ENCODE peak calls at places on chromosomes 16 and 17, in four cellular contexts. One of them, this sample, is unnamed.

GRCh38 chr17:32732296-32732642 is 144.7 kb downstream of the MYO1D start:
- DNase-seq in stomach: no peak
- DNase-seq in neural progenitor cell: no peak
- DNase-seq in IMR-90: no peak
- DNase-seq in this sample: no peak

GRCh38 chr17:21098934-21099687 is 27.7 kb upstream of the DHRS7B start:
- DNase-seq in stomach: peak; percentile 62
- DNase-seq in neural progenitor cell: peak; percentile 95
- DNase-seq in IMR-90: peak; percentile 62
- DNase-seq in this sample: peak; percentile 55

GRCh38 chr17:61837175-61838051 is 25.9 kb downstream of the BRIP1 start:
- DNase-seq in stomach: peak; percentile 65
- DNase-seq in neural progenitor cell: peak; percentile 74
- DNase-seq in IMR-90: peak; percentile 81
- DNase-seq in this sample: peak; percentile 12

GRCh38 chr16:22336581-22336980 is 37.8 kb downstream of the CDR2 start:
- DNase-seq in stomach: no peak
- DNase-seq in neural progenitor cell: no peak
- DNase-seq in IMR-90: no peak
- DNase-seq in this sample: no peak

GRCh38 chr17:65018612-65019290 is 37.8 kb downstream of the GNA13 start:
- DNase-seq in stomach: no peak
- DNase-seq in neural progenitor cell: peak; percentile 9
- DNase-seq in IMR-90: peak; percentile 39
- DNase-seq in this sample: no peak

GRCh38 chr17:78316867-78317816 is 42.7 kb downstream of the SOCS3 start:
- DNase-seq in stomach: peak; percentile 65
- DNase-seq in neural progenitor cell: peak; percentile 53
- DNase-seq in IMR-90: peak; percentile 71
- DNase-seq in this sample: no peak

GRCh38 chr16:20740007-20740883 is 1.4 kb downstream of the THUMPD1 start:
- DNase-seq in stomach: no peak
- DNase-seq in neural progenitor cell: no peak
- DNase-seq in IMR-90: no peak
- DNase-seq in this sample: no peak

GRCh38 chr16:51524555-51525373 is 373.7 kb upstream of the SALL1 start:
- DNase-seq in stomach: no peak
- DNase-seq in neural progenitor cell: no peak
- DNase-seq in IMR-90: peak; percentile 75
- DNase-seq in this sample: no peak

GRCh38 chr16:68298907-68299515 is 11.7 kb downstream of the SLC7A6OS start:
- DNase-seq in stomach: peak; percentile 38
- DNase-seq in neural progenitor cell: peak; percentile 63
- DNase-seq in IMR-90: peak; percentile 77
- DNase-seq in this sample: no peak

GRCh38 chr16:804193-805048 is 3.9 kb upstream of the GNG13 start:
- DNase-seq in stomach: no peak
- DNase-seq in neural progenitor cell: no peak
- DNase-seq in IMR-90: no peak
- DNase-seq in this sample: no peak

GRCh38 chr16:4358831-4359561 is 7.9 kb upstream of the PAM16 start:
- DNase-seq in stomach: peak; percentile 76
- DNase-seq in neural progenitor cell: peak; percentile 88
- DNase-seq in IMR-90: no peak
- DNase-seq in this sample: no peak

GRCh38 chr17:55513885-55514590 is 2.8 kb upstream of the SMIM36 start:
- DNase-seq in stomach: peak; percentile 76
- DNase-seq in neural progenitor cell: peak; percentile 76
- DNase-seq in IMR-90: peak; percentile 55
- DNase-seq in this sample: peak; percentile 58

GRCh38 chr17:56543280-56543679 is 50.2 kb upstream of the NOG start:
- DNase-seq in stomach: no peak
- DNase-seq in neural progenitor cell: peak; percentile 40
- DNase-seq in IMR-90: no peak
- DNase-seq in this sample: no peak

GRCh38 chr17:1934901-1935300 is 90.2 kb downstream of the RTN4RL1 start:
- DNase-seq in stomach: no peak
- DNase-seq in neural progenitor cell: no peak
- DNase-seq in IMR-90: no peak
- DNase-seq in this sample: no peak

GRCh38 chr17:78707016-78707415 is 75.1 kb downstream of the CYTH1 start:
- DNase-seq in stomach: no peak
- DNase-seq in neural progenitor cell: no peak
- DNase-seq in IMR-90: no peak
- DNase-seq in this sample: no peak

GRCh38 chr16:57194512-57194911 is 8.4 kb downstream of the RSPRY1 start:
- DNase-seq in stomach: no peak
- DNase-seq in neural progenitor cell: no peak
- DNase-seq in IMR-90: peak; percentile 94
- DNase-seq in this sample: peak; percentile 89

GRCh38 chr17:10198509-10199249 is at the start of gene GAS7:
- DNase-seq in stomach: peak; percentile 38
- DNase-seq in neural progenitor cell: peak; percentile 91
- DNase-seq in IMR-90: peak; percentile 26
- DNase-seq in this sample: no peak

GRCh38 chr17:77388384-77389306 is 247.9 kb downstream of the SEC14L1 start:
- DNase-seq in stomach: no peak
- DNase-seq in neural progenitor cell: no peak
- DNase-seq in IMR-90: no peak
- DNase-seq in this sample: no peak

GRCh38 chr16:77723108-77723514 is 797 bp downstream of the NUDT7 start:
- DNase-seq in stomach: no peak
- DNase-seq in neural progenitor cell: no peak
- DNase-seq in IMR-90: peak; percentile 72
- DNase-seq in this sample: no peak

GRCh38 chr17:15479697-15480096 is 12.3 kb upstream of the CDRT4 start:
- DNase-seq in stomach: no peak
- DNase-seq in neural progenitor cell: no peak
- DNase-seq in IMR-90: peak; percentile 41
- DNase-seq in this sample: no peak

GRCh38 chr16:12255473-12255872 is 278.9 kb downstream of the SNX29 start:
- DNase-seq in stomach: no peak
- DNase-seq in neural progenitor cell: no peak
- DNase-seq in IMR-90: peak; percentile 44
- DNase-seq in this sample: no peak

GRCh38 chr17:48555183-48555615 is 10.3 kb upstream of the HOXB2 start:
- DNase-seq in stomach: no peak
- DNase-seq in neural progenitor cell: no peak
- DNase-seq in IMR-90: peak; percentile 99
- DNase-seq in this sample: no peak
- H3K4me3 ChIP-seq in stomach: peak overlapping the region; percentile 37
- H3K4me3 ChIP-seq in neural progenitor cell: no peak overlapping the region
- H3K4me3 ChIP-seq in IMR-90: peak overlapping the region; percentile 48
- H3K4me3 ChIP-seq in this sample: peak overlapping the region; percentile 52

GRCh38 chr17:34361478-34362061 is 1.5 kb downstream of the CCL1 start:
- DNase-seq in stomach: peak; percentile 83
- DNase-seq in neural progenitor cell: peak; percentile 95
- DNase-seq in IMR-90: peak; percentile 86
- DNase-seq in this sample: peak; percentile 78
- H3K36me3 ChIP-seq in stomach: no peaks in the 10 kb centered on the region
- H3K36me3 ChIP-seq in neural progenitor cell: no peaks in the 10 kb centered on the region
- H3K36me3 ChIP-seq in IMR-90: no peaks in the 10 kb centered on the region
- H3K36me3 ChIP-seq in this sample: no peaks in the 10 kb centered on the region

DNA sequence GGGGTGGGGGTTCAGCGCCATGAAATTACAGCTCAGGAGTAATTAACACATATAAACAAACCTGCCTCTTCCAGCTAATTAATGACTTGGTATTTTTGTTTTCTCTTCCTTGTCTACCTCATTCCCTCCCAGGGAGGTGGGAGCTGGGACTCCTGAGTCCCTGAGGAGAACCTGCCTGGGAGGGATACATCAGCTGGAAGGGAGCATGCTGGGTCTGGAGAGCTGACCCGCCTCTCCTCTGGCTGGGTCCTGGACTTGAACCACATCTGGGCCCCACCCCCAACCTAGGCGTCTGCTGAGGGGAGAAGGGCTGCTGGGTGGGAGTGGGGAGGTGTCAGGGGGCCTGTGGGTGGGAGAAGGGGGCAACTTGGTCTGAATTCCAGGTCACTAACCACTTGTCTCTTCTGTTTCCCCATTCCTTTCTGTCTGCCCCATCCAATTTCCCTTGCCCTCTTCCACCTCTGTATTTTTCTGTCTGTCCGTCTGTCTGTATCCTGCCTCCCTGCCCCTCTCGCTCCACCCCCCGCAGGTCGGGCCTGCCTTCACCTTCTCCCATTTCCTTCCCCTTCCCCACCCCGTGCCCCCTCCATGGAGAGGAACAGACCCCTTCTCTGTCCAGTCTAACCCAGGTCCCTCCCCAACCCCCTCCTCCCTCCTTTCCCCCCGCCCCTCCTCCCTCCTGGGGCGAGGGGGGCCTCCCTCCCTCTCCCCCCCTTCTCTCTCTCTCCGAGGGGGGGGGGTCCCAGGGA is at the start of gene NLGN2:
- DNase-seq in stomach: no peak
- DNase-seq in neural progenitor cell: no peak
- DNase-seq in IMR-90: no peak
- DNase-seq in this sample: no peak
- H3K27ac ChIP-seq in stomach: no peak within 1 kb of the TSS
- H3K27ac ChIP-seq in neural progenitor cell: no peak within 1 kb of the TSS
- H3K27ac ChIP-seq in IMR-90: no peak within 1 kb of the TSS
- H3K27ac ChIP-seq in this sample: no peak within 1 kb of the TSS

GRCh38 chr17:74083321-74083720 is 120.2 kb upstream of the RPL38 start:
- DNase-seq in stomach: no peak
- DNase-seq in neural progenitor cell: no peak
- DNase-seq in IMR-90: no peak
- DNase-seq in this sample: no peak

GRCh38 chr17:74089869-74090464 is 113.5 kb upstream of the RPL38 start:
- DNase-seq in stomach: peak; percentile 52
- DNase-seq in neural progenitor cell: peak; percentile 78
- DNase-seq in IMR-90: no peak
- DNase-seq in this sample: peak; percentile 35

GRCh38 chr17:74080936-74081335 is 122.5 kb upstream of the RPL38 start:
- DNase-seq in stomach: no peak
- DNase-seq in neural progenitor cell: no peak
- DNase-seq in IMR-90: no peak
- DNase-seq in this sample: no peak

GRCh38 chr17:74086992-74087391 is 116.5 kb upstream of the RPL38 start:
- DNase-seq in stomach: no peak
- DNase-seq in neural progenitor cell: no peak
- DNase-seq in IMR-90: no peak
- DNase-seq in this sample: no peak

DNA sequence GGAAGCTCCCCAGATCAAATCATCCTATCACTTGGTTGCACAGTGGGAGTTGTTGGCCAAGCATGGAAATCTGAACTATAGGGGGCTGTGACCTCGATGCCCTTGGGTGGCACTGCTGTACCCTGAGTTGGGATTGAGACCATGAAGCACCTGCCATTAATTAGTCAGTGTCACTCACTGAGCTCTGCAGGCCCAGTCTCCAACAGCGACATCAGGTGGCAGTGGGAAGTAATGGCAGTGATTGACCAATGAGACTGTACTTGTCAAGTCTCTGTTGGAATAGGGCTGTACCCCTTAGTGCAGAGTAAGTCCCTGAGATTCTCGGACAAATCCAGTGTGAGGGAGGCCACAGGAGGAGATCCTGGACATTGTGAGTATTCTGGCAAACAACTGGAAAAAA is 118.0 kb upstream of the RPL38 start:
- DNase-seq in stomach: no peak
- DNase-seq in neural progenitor cell: no peak
- DNase-seq in IMR-90: no peak
- DNase-seq in this sample: no peak
- H3K4me3 ChIP-seq in stomach: no peak overlapping the region
- H3K4me3 ChIP-seq in neural progenitor cell: no peak overlapping the region
- H3K4me3 ChIP-seq in IMR-90: no peak overlapping the region
- H3K4me3 ChIP-seq in this sample: no peak overlapping the region

GRCh38 chr16:48916566-48916965 is 306.6 kb upstream of the N4BP1 start:
- DNase-seq in stomach: no peak
- DNase-seq in neural progenitor cell: no peak
- DNase-seq in IMR-90: no peak
- DNase-seq in this sample: no peak

GRCh38 chr16:48913384-48913783 is 303.4 kb upstream of the N4BP1 start:
- DNase-seq in stomach: no peak
- DNase-seq in neural progenitor cell: no peak
- DNase-seq in IMR-90: no peak
- DNase-seq in this sample: no peak

GRCh38 chr16:48914070-48914469 is 304.1 kb upstream of the N4BP1 start:
- DNase-seq in stomach: no peak
- DNase-seq in neural progenitor cell: peak; percentile 61
- DNase-seq in IMR-90: no peak
- DNase-seq in this sample: no peak

GRCh38 chr16:48919791-48920190 is 309.8 kb upstream of the N4BP1 start:
- DNase-seq in stomach: no peak
- DNase-seq in neural progenitor cell: no peak
- DNase-seq in IMR-90: no peak
- DNase-seq in this sample: no peak

GRCh38 chr16:48918520-48919258 is 308.7 kb upstream of the N4BP1 start:
- DNase-seq in stomach: no peak
- DNase-seq in neural progenitor cell: no peak
- DNase-seq in IMR-90: no peak
- DNase-seq in this sample: no peak
- H3K36me3 ChIP-seq in stomach: no peaks in the 10 kb centered on the region
- H3K36me3 ChIP-seq in neural progenitor cell: no peaks in the 10 kb centered on the region
- H3K36me3 ChIP-seq in IMR-90: no peaks in the 10 kb centered on the region
- H3K36me3 ChIP-seq in this sample: no peaks in the 10 kb centered on the region

GRCh38 chr17:5510776-5511175 is 24.4 kb downstream of the MIS12 start:
- DNase-seq in stomach: no peak
- DNase-seq in neural progenitor cell: no peak
- DNase-seq in IMR-90: no peak
- DNase-seq in this sample: no peak

GRCh38 chr17:5513610-5514009 is 27.2 kb downstream of the MIS12 start:
- DNase-seq in stomach: no peak
- DNase-seq in neural progenitor cell: no peak
- DNase-seq in IMR-90: no peak
- DNase-seq in this sample: no peak

GRCh38 chr17:5509482-5509881 is 23.1 kb downstream of the MIS12 start:
- DNase-seq in stomach: no peak
- DNase-seq in neural progenitor cell: no peak
- DNase-seq in IMR-90: peak; percentile 92
- DNase-seq in this sample: no peak

GRCh38 chr17:5506307-5506706 is 19.9 kb downstream of the MIS12 start:
- DNase-seq in stomach: no peak
- DNase-seq in neural progenitor cell: no peak
- DNase-seq in IMR-90: no peak
- DNase-seq in this sample: no peak

GRCh38 chr17:5508855-5509254 is 22.5 kb downstream of the MIS12 start:
- DNase-seq in stomach: no peak
- DNase-seq in neural progenitor cell: peak; percentile 86
- DNase-seq in IMR-90: peak; percentile 79
- DNase-seq in this sample: no peak
- H3K27ac ChIP-seq in stomach: no peak overlapping the region
- H3K27ac ChIP-seq in neural progenitor cell: no peak overlapping the region
- H3K27ac ChIP-seq in IMR-90: peak overlapping the region; percentile 93
- H3K27ac ChIP-seq in this sample: no peak overlapping the region

DNA sequence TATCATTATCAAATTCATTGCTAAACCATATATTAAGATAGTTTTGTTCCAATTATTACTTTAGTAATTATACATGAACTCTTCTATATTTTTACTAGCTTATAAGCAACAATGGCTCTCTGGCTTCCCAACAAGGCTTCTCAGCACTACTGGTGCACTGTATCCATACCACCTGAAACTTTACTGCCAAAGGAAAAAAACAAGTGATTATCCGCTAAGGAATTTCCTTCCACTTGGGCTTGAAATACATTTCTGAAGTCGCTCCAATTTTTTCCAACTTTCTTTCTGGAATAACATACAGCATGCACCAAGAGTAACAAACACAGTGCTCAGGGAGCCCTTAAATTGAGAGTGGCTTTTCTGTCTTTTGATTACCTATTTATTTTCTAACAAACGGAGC is 2.1 kb downstream of the CSNK2A2 start:
- DNase-seq in stomach: no peak
- DNase-seq in neural progenitor cell: no peak
- DNase-seq in IMR-90: no peak
- DNase-seq in this sample: no peak
- H3K4me3 ChIP-seq in stomach: no peak overlapping the region
- H3K4me3 ChIP-seq in neural progenitor cell: no peak overlapping the region
- H3K4me3 ChIP-seq in IMR-90: no peak overlapping the region
- H3K4me3 ChIP-seq in this sample: no peak overlapping the region

This sample was measured in Panc1.